ENCODE peak calls at places on chromosomes 16 and 17, in five cellular contexts. I is tibial artery, K is spleen, S is endothelial cell of umbilical vein, F is body of pancreas. B is an unnamed sample.

GRCh38 chr16:1308036-1308976 is 1.1 kb upstream of the UBE2I start:
- DNase-seq in I (no peak), K (no peak), S (no peak), F (no peak), B (no peak)

GRCh38 chr17:16493470-16494048 is 1.6 kb upstream of the LRRC75A start:
- DNase-seq in I (no peak), K (no peak), S (no peak), F (no peak), B (no peak)

GRCh38 chr17:60244656-60245055 is 94.9 kb downstream of the CA4 start:
- DNase-seq in I (no peak), K (no peak), S (no peak), F (no peak), B (no peak)

GRCh38 chr17:57011482-57012015 is 33.6 kb downstream of the SCPEP1 start:
- DNase-seq in I (no peak), K (no peak), S (no peak), F (no peak), B (no peak)

GRCh38 chr17:80791758-80792284 is 199.8 kb upstream of the CHMP6 start:
- DNase-seq in I (peak), K (no peak), S (peak), F (peak), B (peak)

GRCh38 chr16:518858-519257 is 8.7 kb upstream of the CAPN15 start:
- DNase-seq in I (no peak), K (no peak), S (no peak), F (no peak), B (no peak)

GRCh38 chr17:81735181-81736102 is 23.4 kb downstream of the SLC25A10 start:
- DNase-seq in I (peak), K (peak), S (no peak), F (peak), B (peak)

GRCh38 chr16:69199382-69199781 is 12.4 kb downstream of the SNTB2 start:
- DNase-seq in I (no peak), K (no peak), S (no peak), F (no peak), B (no peak)

GRCh38 chr17:5592382-5592781 is 8.1 kb upstream of the NLRP1 start:
- DNase-seq in I (no peak), K (no peak), S (peak), F (no peak), B (peak)

GRCh38 chr16:732936-733335 is 6.0 kb downstream of the HAGHL start:
- DNase-seq in I (no peak), K (no peak), S (no peak), F (no peak), B (no peak)

DNA sequence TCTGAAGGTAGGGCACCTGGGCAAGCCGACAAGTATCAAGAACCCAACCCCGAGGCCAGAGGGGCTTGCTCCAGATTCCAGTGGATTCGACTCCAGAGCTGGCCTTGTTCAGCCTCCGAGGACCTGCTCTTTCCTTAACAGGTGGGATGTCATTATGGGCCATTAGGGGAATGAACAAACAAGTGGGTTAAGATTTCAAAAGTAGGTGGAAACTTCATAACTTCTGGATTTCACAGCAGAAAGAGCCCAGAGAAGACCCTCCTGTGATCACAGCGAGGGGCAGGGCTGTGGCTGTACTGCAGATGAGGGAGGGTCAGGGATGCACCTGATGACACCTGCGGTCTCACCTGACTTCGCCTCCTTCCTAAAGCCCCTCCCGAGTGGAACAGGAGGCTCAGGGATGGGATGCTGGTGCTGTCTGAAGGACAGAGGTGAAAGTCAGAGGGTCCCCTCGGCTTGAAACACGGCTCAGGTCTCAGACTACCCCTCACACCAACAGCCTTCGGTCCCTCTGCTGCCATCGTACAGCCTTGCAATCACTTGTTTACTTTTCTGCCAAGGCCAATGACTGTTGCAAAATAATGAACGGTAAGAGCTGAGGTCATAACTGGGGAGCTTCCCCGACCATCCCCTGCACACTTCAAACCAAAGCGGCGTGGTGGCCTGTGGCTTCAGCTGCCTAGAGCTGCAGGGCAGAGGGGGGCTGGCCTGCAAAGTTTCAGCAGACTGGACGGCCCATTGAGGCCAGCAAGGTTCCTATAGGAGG is 5.5 kb downstream of the PAM16 start:
- DNase-seq in I (no peak), K (peak), S (no peak), F (peak), B (no peak)
- H3K4me3 ChIP-seq in I (no peak), K (peak), S (no peak), F (no peak), B (no peak)

GRCh38 chr17:75704963-75705875 is 16.0 kb upstream of the ITGB4 start:
- DNase-seq in I (no peak), K (no peak), S (no peak), F (no peak), B (no peak)

GRCh38 chr17:75707096-75707720 is 14.1 kb upstream of the ITGB4 start:
- DNase-seq in I (peak), K (peak), S (peak), F (no peak), B (no peak)

GRCh38 chr17:75703191-75703590 is 18.1 kb upstream of the ITGB4 start:
- DNase-seq in I (no peak), K (no peak), S (no peak), F (no peak), B (no peak)

GRCh38 chr17:75703591-75703990 is 17.7 kb upstream of the ITGB4 start:
- DNase-seq in I (no peak), K (no peak), S (peak), F (no peak), B (no peak)

DNA sequence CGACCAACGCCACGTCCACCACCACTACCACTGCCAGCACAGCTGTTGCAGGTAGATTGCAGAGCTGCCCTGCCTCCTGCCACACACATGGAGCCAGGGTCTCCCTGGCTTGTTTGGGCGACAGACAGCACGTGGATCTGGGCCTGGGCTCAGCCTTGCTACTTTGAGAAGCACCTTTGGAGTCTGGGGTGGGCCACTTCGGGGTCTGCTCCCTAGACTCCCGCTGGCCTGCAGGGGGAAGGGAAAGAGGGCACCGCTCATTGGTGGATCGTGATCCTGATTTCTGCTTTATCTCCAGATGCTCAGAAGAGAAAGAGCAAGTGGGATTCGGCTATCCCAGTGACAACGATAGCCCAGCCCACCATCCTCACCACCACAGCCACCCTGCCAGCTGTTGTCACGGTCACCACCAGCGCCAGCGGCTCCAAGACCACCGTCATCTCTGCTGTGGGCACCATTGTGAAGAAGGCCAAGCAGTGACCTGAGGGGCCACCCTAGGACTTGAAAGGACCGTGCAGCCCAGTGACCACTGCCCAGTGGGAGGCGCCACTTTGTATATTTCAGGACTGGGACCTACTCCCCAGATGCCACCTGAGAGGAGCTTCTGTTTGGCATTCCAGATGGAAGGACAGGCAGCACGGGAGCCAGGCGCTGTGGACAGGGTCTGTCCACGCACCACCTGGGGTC is 15.1 kb upstream of the ITGB4 start:
- DNase-seq in I (no peak), K (no peak), S (no peak), F (no peak), B (no peak)
- TF ChIP-seq CTCF in I (no peak), K (no peak), S (no peak), F (no peak), B (no peak)

GRCh38 chr16:50684823-50685455 is 3.8 kb upstream of the SNX20 start:
- DNase-seq in I (no peak), K (no peak), S (no peak), F (no peak), B (peak)
- H3K4me3 ChIP-seq in I (no peak), K (no peak), S (no peak), F (no peak), B (no peak)

GRCh38 chr16:50677351-50677750 is 3.8 kb downstream of the SNX20 start:
- DNase-seq in I (no peak), K (peak), S (no peak), F (no peak), B (no peak)
- TF ChIP-seq CTCF in I (no peak), K (peak), S (peak), F (no peak), B (peak)

DNA sequence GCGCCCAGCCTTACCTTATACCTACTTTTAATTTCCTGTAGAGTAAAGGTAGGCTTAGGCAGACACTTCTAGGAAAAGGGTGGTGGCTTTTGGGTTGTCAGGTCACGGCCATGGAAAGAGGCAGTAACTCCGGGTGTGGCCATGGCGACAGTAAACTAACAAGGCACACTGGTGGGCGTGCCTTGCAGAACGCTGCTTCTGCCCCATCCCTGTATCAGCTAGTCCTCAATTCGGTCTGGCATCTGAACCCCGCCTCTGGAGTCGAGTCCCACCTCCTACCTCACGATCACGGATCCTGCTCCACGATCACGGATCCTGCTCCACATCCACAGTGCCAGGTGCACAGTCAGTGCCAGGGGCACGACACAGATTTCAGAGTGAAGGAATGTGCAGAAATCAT is 5.6 kb downstream of the ADCY9 start:
- DNase-seq in I (no peak), K (peak), S (no peak), F (no peak), B (no peak)
- H3K4me3 ChIP-seq in I (peak), K (no peak), S (no peak), F (no peak), B (no peak)

B was measured in GM12865.